ENCODE peak calls at places on chromosomes 11 and 22, in four cellular contexts. M, Q, V and L are unnamed samples.

GRCh38 chr11:2524446-2525165 is 79.8 kb downstream of the KCNQ1 start:
- DNase-seq in M (peak), Q (no peak), V (no peak), L (peak)

GRCh38 chr22:28799125-28799833 is 1.1 kb downstream of the XBP1 start:
- DNase-seq in M (no peak), V (no peak), Q (no peak), L (no peak)

GRCh38 chr22:20858615-20859416 is at the start of the genes PI4KA and SNAP29:
- DNase-seq in M (peak), Q (peak), V (peak), L (peak)

GRCh38 chr11:132646890-132647289 is 885.4 kb downstream of the OPCML start:
- DNase-seq in M (no peak), Q (no peak), V (no peak), L (no peak)

GRCh38 chr11:129013737-129014475 is 71.2 kb upstream of the TP53AIP1 start:
- DNase-seq in V (no peak), Q (no peak), M (no peak), L (no peak)

GRCh38 chr22:43276311-43276710 is 66.9 kb downstream of the SCUBE1 start:
- DNase-seq in M (no peak), Q (no peak), V (no peak), L (no peak)

GRCh38 chr22:45704648-45705047 is 33.0 kb downstream of the ATXN10 start:
- DNase-seq in Q (no peak), V (no peak), M (no peak), L (no peak)

GRCh38 chr11:114171257-114172054 is 111.9 kb downstream of the ZBTB16 start:
- DNase-seq in M (peak), V (no peak), Q (no peak), L (no peak)

GRCh38 chr11:26715133-26715532 is 6.7 kb downstream of the SLC5A12 start:
- DNase-seq in Q (no peak), M (no peak), V (no peak), L (no peak)

GRCh38 chr11:120334332-120334731 is 1.9 kb upstream of the ARHGEF12 start:
- DNase-seq in M (no peak), V (no peak), Q (no peak), L (no peak)

GRCh38 chr11:25970726-25971508 is 361.0 kb upstream of the ANO3 start:
- DNase-seq in Q (no peak), M (no peak), V (no peak), L (no peak)

GRCh38 chr11:129247129-129247528 is 55.0 kb upstream of the ARHGAP32 start:
- DNase-seq in M (no peak), Q (no peak), V (peak), L (no peak)

GRCh38 chr11:119352857-119353260 is 6.4 kb upstream of the MFRP start:
- DNase-seq in V (no peak), M (no peak), Q (no peak), L (no peak)

GRCh38 chr11:122093731-122094130 is 22.3 kb downstream of the BLID start:
- DNase-seq in Q (no peak), M (no peak), V (no peak), L (no peak)

GRCh38 chr11:62708423-62709261 is 1.2 kb downstream of the GNG3 start:
- DNase-seq in Q (peak), M (no peak), V (no peak), L (peak)

GRCh38 chr11:73916435-73916834 is 34.4 kb upstream of the DNAJB13 start:
- DNase-seq in M (no peak), Q (no peak), V (no peak), L (no peak)

GRCh38 chr22:45155050-45155840 is 8.5 kb upstream of the NUP50 start:
- DNase-seq in M (no peak), Q (no peak), V (no peak), L (no peak)